ENCODE peak calls at places on chromosomes 6 and 20, in six cellular contexts. One of them, this sample, is unnamed.

GRCh38 chr6:42441059-42441471 is 10.7 kb downstream of the TRERF1 start:
- DNase-seq in cardiac muscle cell: no peak
- DNase-seq in stomach: no peak
- DNase-seq in CD4-positive, alpha-beta T cell: no peak
- DNase-seq in A549: no peak
- DNase-seq in IMR-90: peak
- DNase-seq in this sample: peak

GRCh38 chr6:14467591-14467990 is 350.0 kb downstream of the CD83 start:
- DNase-seq in cardiac muscle cell: no peak
- DNase-seq in stomach: no peak
- DNase-seq in CD4-positive, alpha-beta T cell: no peak
- DNase-seq in A549: no peak
- DNase-seq in IMR-90: peak
- DNase-seq in this sample: no peak

GRCh38 chr6:166656269-166657206 is 29.5 kb upstream of the RPS6KA2 start:
- DNase-seq in cardiac muscle cell: no peak
- DNase-seq in stomach: no peak
- DNase-seq in CD4-positive, alpha-beta T cell: no peak
- DNase-seq in A549: no peak
- DNase-seq in IMR-90: peak
- DNase-seq in this sample: no peak

GRCh38 chr6:53009511-53009910 is 14.4 kb upstream of the GSTA4 start:
- DNase-seq in cardiac muscle cell: no peak
- DNase-seq in stomach: no peak
- DNase-seq in CD4-positive, alpha-beta T cell: no peak
- DNase-seq in A549: no peak
- DNase-seq in IMR-90: no peak
- DNase-seq in this sample: no peak

GRCh38 chr6:54847799-54848597 is 1.4 kb downstream of the FAM83B start:
- DNase-seq in cardiac muscle cell: no peak
- DNase-seq in stomach: no peak
- DNase-seq in CD4-positive, alpha-beta T cell: no peak
- DNase-seq in A549: no peak
- DNase-seq in IMR-90: peak
- DNase-seq in this sample: no peak

GRCh38 chr20:64112691-64113443 is 5.5 kb upstream of the NPBWR2 start:
- DNase-seq in cardiac muscle cell: no peak
- DNase-seq in stomach: peak
- DNase-seq in CD4-positive, alpha-beta T cell: no peak
- DNase-seq in A549: no peak
- DNase-seq in IMR-90: no peak
- DNase-seq in this sample: no peak

GRCh38 chr20:1946762-1947534 is 46.9 kb downstream of the PDYN start:
- DNase-seq in cardiac muscle cell: peak
- DNase-seq in stomach: peak
- DNase-seq in CD4-positive, alpha-beta T cell: no peak
- DNase-seq in A549: no peak
- DNase-seq in IMR-90: peak
- DNase-seq in this sample: peak

GRCh38 chr20:24578605-24579004 is 109.2 kb downstream of the SYNDIG1 start:
- DNase-seq in cardiac muscle cell: no peak
- DNase-seq in stomach: no peak
- DNase-seq in CD4-positive, alpha-beta T cell: no peak
- DNase-seq in A549: no peak
- DNase-seq in IMR-90: no peak
- DNase-seq in this sample: no peak

GRCh38 chr20:32536861-32537656 is 48.1 kb downstream of the NOL4L start:
- DNase-seq in cardiac muscle cell: no peak
- DNase-seq in stomach: peak
- DNase-seq in CD4-positive, alpha-beta T cell: peak
- DNase-seq in A549: no peak
- DNase-seq in IMR-90: no peak
- DNase-seq in this sample: peak

GRCh38 chr6:11392778-11393507 is 144.6 kb upstream of the TMEM170B start:
- DNase-seq in cardiac muscle cell: no peak
- DNase-seq in stomach: peak
- DNase-seq in CD4-positive, alpha-beta T cell: no peak
- DNase-seq in A549: peak
- DNase-seq in IMR-90: no peak
- DNase-seq in this sample: no peak

GRCh38 chr20:48164566-48165400 is 379.5 kb upstream of the SULF2 start:
- DNase-seq in cardiac muscle cell: no peak
- DNase-seq in stomach: no peak
- DNase-seq in CD4-positive, alpha-beta T cell: no peak
- DNase-seq in A549: no peak
- DNase-seq in IMR-90: no peak
- DNase-seq in this sample: no peak

GRCh38 chr6:157946865-157947532 is 34.7 kb upstream of the SYNJ2 start:
- DNase-seq in cardiac muscle cell: no peak
- DNase-seq in stomach: no peak
- DNase-seq in CD4-positive, alpha-beta T cell: no peak
- DNase-seq in A549: peak
- DNase-seq in IMR-90: peak
- DNase-seq in this sample: peak

GRCh38 chr6:71404145-71404966 is 115.7 kb downstream of the OGFRL1 start:
- DNase-seq in cardiac muscle cell: peak
- DNase-seq in stomach: no peak
- DNase-seq in CD4-positive, alpha-beta T cell: no peak
- DNase-seq in A549: peak
- DNase-seq in IMR-90: peak
- DNase-seq in this sample: no peak

GRCh38 chr6:84516151-84516550 is 248.2 kb downstream of the TBX18 start:
- DNase-seq in cardiac muscle cell: no peak
- DNase-seq in stomach: no peak
- DNase-seq in CD4-positive, alpha-beta T cell: no peak
- DNase-seq in A549: no peak
- DNase-seq in IMR-90: no peak
- DNase-seq in this sample: no peak

GRCh38 chr6:38371312-38371672 is 268.4 kb downstream of the BTBD9 start:
- DNase-seq in cardiac muscle cell: peak
- DNase-seq in stomach: no peak
- DNase-seq in CD4-positive, alpha-beta T cell: no peak
- DNase-seq in A549: no peak
- DNase-seq in IMR-90: no peak
- DNase-seq in this sample: no peak

GRCh38 chr20:60485012-60485760 is 527.0 kb downstream of the CDH26 start:
- DNase-seq in cardiac muscle cell: no peak
- DNase-seq in stomach: no peak
- DNase-seq in CD4-positive, alpha-beta T cell: no peak
- DNase-seq in A549: no peak
- DNase-seq in IMR-90: no peak
- DNase-seq in this sample: no peak

GRCh38 chr6:63525186-63525878 is 46.9 kb upstream of the LOC128125822 start:
- DNase-seq in cardiac muscle cell: no peak
- DNase-seq in stomach: no peak
- DNase-seq in CD4-positive, alpha-beta T cell: no peak
- DNase-seq in A549: peak
- DNase-seq in IMR-90: no peak
- DNase-seq in this sample: no peak

GRCh38 chr6:154156135-154156948 is 117.3 kb downstream of the OPRM1 start:
- DNase-seq in cardiac muscle cell: peak
- DNase-seq in stomach: peak
- DNase-seq in CD4-positive, alpha-beta T cell: peak
- DNase-seq in A549: peak
- DNase-seq in IMR-90: peak
- DNase-seq in this sample: peak

GRCh38 chr6:40611416-40611815 is 24.3 kb upstream of the LRFN2 start:
- DNase-seq in cardiac muscle cell: no peak
- DNase-seq in stomach: no peak
- DNase-seq in CD4-positive, alpha-beta T cell: no peak
- DNase-seq in A549: no peak
- DNase-seq in IMR-90: no peak
- DNase-seq in this sample: no peak

GRCh38 chr6:142612956-142613355 is 311.1 kb downstream of the ADGRG6 start:
- DNase-seq in cardiac muscle cell: no peak
- DNase-seq in stomach: no peak
- DNase-seq in CD4-positive, alpha-beta T cell: no peak
- DNase-seq in A549: no peak
- DNase-seq in IMR-90: no peak
- DNase-seq in this sample: no peak

GRCh38 chr20:31587545-31588389 is 17.3 kb upstream of the ID1 start:
- DNase-seq in cardiac muscle cell: peak
- DNase-seq in stomach: peak
- DNase-seq in CD4-positive, alpha-beta T cell: no peak
- DNase-seq in A549: no peak
- DNase-seq in IMR-90: no peak
- DNase-seq in this sample: peak

GRCh38 chr6:50305660-50306059 is 255.9 kb upstream of the DEFB112 start:
- DNase-seq in cardiac muscle cell: no peak
- DNase-seq in stomach: no peak
- DNase-seq in CD4-positive, alpha-beta T cell: no peak
- DNase-seq in A549: peak
- DNase-seq in IMR-90: no peak
- DNase-seq in this sample: no peak

GRCh38 chr6:147621280-147621679 is 112.8 kb downstream of the SAMD5 start:
- DNase-seq in cardiac muscle cell: no peak
- DNase-seq in stomach: no peak
- DNase-seq in CD4-positive, alpha-beta T cell: no peak
- DNase-seq in A549: peak
- DNase-seq in IMR-90: peak
- DNase-seq in this sample: no peak

GRCh38 chr20:64101731-64102621 is 5.4 kb downstream of the NPBWR2 start:
- DNase-seq in cardiac muscle cell: peak
- DNase-seq in stomach: peak
- DNase-seq in CD4-positive, alpha-beta T cell: peak
- DNase-seq in A549: peak
- DNase-seq in IMR-90: no peak
- DNase-seq in this sample: peak

GRCh38 chr20:4090756-4091331 is 75.5 kb upstream of the RNF24 start:
- DNase-seq in cardiac muscle cell: no peak
- DNase-seq in stomach: peak
- DNase-seq in CD4-positive, alpha-beta T cell: no peak
- DNase-seq in A549: peak
- DNase-seq in IMR-90: peak
- DNase-seq in this sample: no peak

GRCh38 chr20:58652606-58653303 is 1.7 kb downstream of the STX16 start:
- DNase-seq in cardiac muscle cell: no peak
- DNase-seq in stomach: no peak
- DNase-seq in CD4-positive, alpha-beta T cell: no peak
- DNase-seq in A549: no peak
- DNase-seq in IMR-90: no peak
- DNase-seq in this sample: no peak

GRCh38 chr6:107495196-107495643 is 5.3 kb downstream of the SOBP start:
- DNase-seq in cardiac muscle cell: no peak
- DNase-seq in stomach: no peak
- DNase-seq in CD4-positive, alpha-beta T cell: no peak
- DNase-seq in A549: no peak
- DNase-seq in IMR-90: peak
- DNase-seq in this sample: peak

GRCh38 chr20:38252292-38253288 is 7.9 kb downstream of the KIAA1755 start:
- DNase-seq in cardiac muscle cell: peak
- DNase-seq in stomach: no peak
- DNase-seq in CD4-positive, alpha-beta T cell: no peak
- DNase-seq in A549: no peak
- DNase-seq in IMR-90: peak
- DNase-seq in this sample: no peak

GRCh38 chr6:29631860-29632731 is 887 bp downstream of the GABBR1 start:
- DNase-seq in cardiac muscle cell: peak
- DNase-seq in stomach: peak
- DNase-seq in CD4-positive, alpha-beta T cell: peak
- DNase-seq in A549: peak
- DNase-seq in IMR-90: peak
- DNase-seq in this sample: peak

GRCh38 chr6:169627736-169628423 is 73.9 kb downstream of the WDR27 start:
- DNase-seq in cardiac muscle cell: peak
- DNase-seq in stomach: no peak
- DNase-seq in CD4-positive, alpha-beta T cell: no peak
- DNase-seq in A549: no peak
- DNase-seq in IMR-90: no peak
- DNase-seq in this sample: peak

DNA sequence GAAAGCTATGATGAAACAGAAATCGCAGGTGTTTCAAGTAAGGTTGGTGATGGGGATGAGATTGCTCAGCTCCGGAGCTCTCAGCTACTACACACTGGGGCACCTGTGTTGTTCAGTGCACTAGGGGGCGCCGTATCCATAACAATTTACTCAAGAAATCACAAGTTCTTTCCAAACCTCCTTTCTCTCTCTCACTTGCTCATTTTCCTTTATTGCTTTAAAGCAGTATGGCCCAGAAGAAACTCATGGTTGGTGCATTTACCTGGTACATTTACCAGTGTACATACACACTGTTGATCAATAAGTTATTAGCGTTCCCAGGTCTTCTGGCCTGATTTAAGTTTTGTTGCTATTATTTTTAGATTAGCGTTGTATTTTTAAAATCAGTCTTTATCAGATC is 235.2 kb upstream of the TAB2 start:
- DNase-seq in cardiac muscle cell: peak
- DNase-seq in stomach: peak
- DNase-seq in CD4-positive, alpha-beta T cell: peak
- DNase-seq in A549: peak
- DNase-seq in IMR-90: peak
- DNase-seq in this sample: peak
- TF ChIP-seq CTCF in cardiac muscle cell: peak
- TF ChIP-seq CTCF in stomach: no peak
- TF ChIP-seq CTCF in CD4-positive, alpha-beta T cell: peak
- TF ChIP-seq CTCF in A549: peak
- TF ChIP-seq CTCF in IMR-90: peak
- TF ChIP-seq CTCF in this sample: peak

GRCh38 chr6:4403023-4403752 is 267.8 kb upstream of the ECI2 start:
- DNase-seq in cardiac muscle cell: no peak
- DNase-seq in stomach: no peak
- DNase-seq in CD4-positive, alpha-beta T cell: no peak
- DNase-seq in A549: no peak
- DNase-seq in IMR-90: no peak
- DNase-seq in this sample: no peak
- TF ChIP-seq CTCF in cardiac muscle cell: no peak
- TF ChIP-seq CTCF in stomach: no peak
- TF ChIP-seq CTCF in CD4-positive, alpha-beta T cell: no peak
- TF ChIP-seq CTCF in A549: no peak
- TF ChIP-seq CTCF in IMR-90: no peak
- TF ChIP-seq CTCF in this sample: no peak

GRCh38 chr20:44736170-44737021 is 9.3 kb upstream of the KCNK15 start:
- DNase-seq in cardiac muscle cell: peak
- DNase-seq in stomach: peak
- DNase-seq in CD4-positive, alpha-beta T cell: no peak
- DNase-seq in A549: peak
- DNase-seq in IMR-90: peak
- DNase-seq in this sample: peak
- TF ChIP-seq CTCF in cardiac muscle cell: no peak
- TF ChIP-seq CTCF in stomach: no peak
- TF ChIP-seq CTCF in CD4-positive, alpha-beta T cell: no peak
- TF ChIP-seq CTCF in A549: no peak
- TF ChIP-seq CTCF in IMR-90: no peak
- TF ChIP-seq CTCF in this sample: no peak

DNA sequence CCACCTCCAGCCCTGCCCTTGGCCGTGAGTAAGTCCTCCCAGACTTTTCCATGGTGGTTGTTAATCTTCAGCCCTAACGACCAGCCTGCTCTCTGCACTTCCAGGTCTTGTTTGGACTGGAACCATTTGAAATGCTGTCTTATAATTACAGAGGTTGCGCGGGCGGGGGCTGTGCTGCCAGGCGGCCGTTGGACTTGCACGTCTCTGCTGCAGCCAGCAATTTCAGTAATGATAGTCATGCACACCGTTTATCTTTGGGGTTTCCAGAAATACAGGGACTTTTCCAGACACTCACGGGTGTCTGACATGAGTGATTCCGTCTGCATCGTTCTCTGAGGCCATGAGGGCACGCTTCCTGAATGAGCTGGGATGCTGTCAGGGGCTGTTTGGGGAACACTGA is 118.2 kb downstream of the BMP7 start:
- DNase-seq in cardiac muscle cell: no peak
- DNase-seq in stomach: no peak
- DNase-seq in CD4-positive, alpha-beta T cell: no peak
- DNase-seq in A549: no peak
- DNase-seq in IMR-90: no peak
- DNase-seq in this sample: peak
- TF ChIP-seq CTCF in cardiac muscle cell: no peak
- TF ChIP-seq CTCF in stomach: no peak
- TF ChIP-seq CTCF in CD4-positive, alpha-beta T cell: no peak
- TF ChIP-seq CTCF in A549: no peak
- TF ChIP-seq CTCF in IMR-90: no peak
- TF ChIP-seq CTCF in this sample: no peak

This sample was measured in thyroid gland.